ENCODE peak calls at places on chromosomes 6 and 20, in six cellular contexts. T, G, U, E, J and M are unnamed samples.

GRCh38 chr6:41937881-41938574 is 3.6 kb downstream of the CCND3 start:
- DNase-seq in J (peak), E (no peak), U (peak), G (no peak), T (no peak), M (no peak)

GRCh38 chr6:123022980-123023379 is 26.9 kb downstream of the CLVS2 start:
- DNase-seq in J (no peak), E (no peak), U (no peak), T (no peak), G (peak), M (no peak)

GRCh38 chr20:8183526-8183925 is 51.5 kb downstream of the PLCB1 start:
- DNase-seq in T (no peak), G (no peak), E (no peak), U (no peak), J (no peak), M (no peak)

GRCh38 chr6:39055661-39056060 is 7.1 kb downstream of the GLP1R start:
- DNase-seq in T (no peak), J (no peak), E (no peak), U (peak), G (no peak), M (no peak)

GRCh38 chr20:38866265-38867061 is 59.8 kb upstream of the FAM83D start:
- DNase-seq in U (no peak), T (no peak), J (no peak), G (no peak), E (no peak), M (no peak)

GRCh38 chr6:166025149-166025898 is 142.3 kb downstream of the TBXT start:
- DNase-seq in G (no peak), T (no peak), J (peak), E (no peak), U (no peak), M (no peak)

GRCh38 chr20:18738055-18738454 is 75.5 kb upstream of the SCP2D1 start:
- DNase-seq in U (peak), T (no peak), G (no peak), E (no peak), J (peak), M (no peak)

GRCh38 chr6:31898200-31899011 is 908 bp upstream of the EHMT2 start:
- DNase-seq in J (peak), T (no peak), U (peak), E (peak), G (peak), M (peak)

GRCh38 chr6:13513606-13514502 is 26.5 kb upstream of the GFOD1 start:
- DNase-seq in G (no peak), J (no peak), T (no peak), E (no peak), U (no peak), M (no peak)

GRCh38 chr6:158149641-158150040 is 18.4 kb downstream of the SERAC1 start:
- DNase-seq in G (peak), T (no peak), U (no peak), E (no peak), J (no peak), M (no peak)

GRCh38 chr6:1325471-1326309 is 13.8 kb downstream of the FOXQ1 start:
- DNase-seq in T (peak), G (peak), E (no peak), U (no peak), J (no peak), M (no peak)

GRCh38 chr20:58420798-58421496 is 31.9 kb downstream of the VAPB start:
- DNase-seq in E (no peak), J (no peak), G (peak), T (no peak), U (no peak), M (no peak)

GRCh38 chr20:16004108-16004854 is 569.0 kb downstream of the KIF16B start:
- DNase-seq in T (no peak), E (peak), G (no peak), U (no peak), J (peak), M (no peak)

GRCh38 chr6:44481056-44481455 is 93.5 kb downstream of the CDC5L start:
- DNase-seq in G (no peak), E (no peak), U (no peak), J (no peak), T (no peak), M (no peak)

GRCh38 chr20:34037767-34038166 is 44.1 kb downstream of the RALY start:
- DNase-seq in G (no peak), U (no peak), E (no peak), J (peak), T (no peak), M (no peak)

GRCh38 chr6:32192608-32193039 is at the start of gene GPSM3:
- DNase-seq in G (no peak), J (peak), T (no peak), E (peak), U (peak), M (no peak)

GRCh38 chr6:163338671-163339405 is 75.7 kb upstream of the QKI start:
- DNase-seq in U (no peak), G (no peak), J (peak), T (no peak), E (peak), M (peak)

GRCh38 chr20:19889011-19889953 is 127.9 kb upstream of the NAA20 start:
- DNase-seq in U (no peak), T (no peak), J (peak), E (no peak), G (peak), M (peak)

GRCh38 chr20:62787329-62787728 is 8.9 kb upstream of the MRGBP start:
- DNase-seq in E (no peak), T (no peak), G (no peak), U (no peak), J (no peak), M (no peak)

GRCh38 chr6:135498178-135498841 is 770 bp upstream of the AHI1 start:
- DNase-seq in E (peak), U (peak), T (peak), J (peak), G (peak), M (peak)

GRCh38 chr6:169961772-169962561 is 210.5 kb downstream of the ERMARD start:
- DNase-seq in E (no peak), T (no peak), U (no peak), G (no peak), J (peak), M (peak)

GRCh38 chr6:139308936-139309603 is 17.3 kb upstream of the TXLNB start:
- DNase-seq in J (no peak), E (no peak), U (no peak), T (no peak), G (peak), M (no peak)

GRCh38 chr20:45115386-45115774 is 406 bp upstream of the WFDC5 start:
- DNase-seq in T (no peak), J (no peak), U (no peak), G (no peak), E (no peak), M (no peak)

GRCh38 chr6:156175433-156175832 is 601.7 kb upstream of the ARID1B start:
- DNase-seq in U (no peak), T (no peak), G (no peak), E (no peak), J (no peak), M (no peak)

GRCh38 chr6:32825966-32826365 is 9.2 kb upstream of the HLA-DOB start:
- DNase-seq in G (peak), E (no peak), U (no peak), T (no peak), J (peak), M (no peak)

GRCh38 chr6:135568366-135568765 is 70.8 kb upstream of the AHI1 start:
- DNase-seq in G (no peak), T (no peak), J (peak), U (peak), E (no peak), M (no peak)

GRCh38 chr6:108564178-108564577 is 3.5 kb downstream of the FOXO3 start:
- DNase-seq in G (peak), T (peak), U (no peak), E (no peak), J (no peak), M (no peak)

GRCh38 chr6:44657201-44657824 is 269.8 kb downstream of the CDC5L start:
- DNase-seq in T (no peak), E (no peak), J (no peak), G (no peak), U (no peak), M (no peak)

GRCh38 chr6:42281570-42281969 is 63.9 kb upstream of the MRPS10 start:
- DNase-seq in G (no peak), T (no peak), U (peak), J (no peak), E (no peak), M (no peak)

GRCh38 chr6:107080036-107080435 is 35.3 kb downstream of the BEND3 start:
- DNase-seq in J (no peak), T (no peak), E (no peak), U (no peak), G (peak), M (no peak)

GRCh38 chr20:48148916-48149672 is 363.8 kb upstream of the SULF2 start:
- DNase-seq in T (no peak), G (no peak), U (no peak), J (no peak), E (no peak), M (no peak)

GRCh38 chr20:50308513-50309279 is 118.1 kb downstream of the CEBPB start:
- DNase-seq in T (peak), G (peak), U (no peak), E (peak), J (peak), M (peak)

GRCh38 chr20:60036346-60037119 is 78.3 kb downstream of the CDH26 start:
- DNase-seq in E (no peak), G (no peak), U (no peak), T (no peak), J (no peak), M (peak)